ENCODE peak calls at places on chromosomes 12 and 14, in nine cellular contexts. One of them, this sample, is unnamed.

GRCh38 chr14:73166399-73166798 is 30.1 kb downstream of the PSEN1 start:
- DNase-seq in CD8-positive, alpha-beta memory T cell: no peak
- DNase-seq in endodermal cell: no peak
- DNase-seq in lung: no peak
- DNase-seq in cardiac fibroblast: no peak
- DNase-seq in fibroblast of the aortic adventitia: no peak
- DNase-seq in MCF 10A: no peak
- DNase-seq in activated CD4-positive, alpha-beta T cell treated with anti-CD3 and anti-CD28 coated beads for 48 hours: no peak
- DNase-seq in fibroblast of mammary gland: no peak
- DNase-seq in this sample: no peak

GRCh38 chr14:53209370-53209769 is 56.2 kb upstream of the DDHD1 start:
- DNase-seq in CD8-positive, alpha-beta memory T cell: no peak
- DNase-seq in endodermal cell: no peak
- DNase-seq in lung: no peak
- DNase-seq in cardiac fibroblast: peak; percentile 58
- DNase-seq in fibroblast of the aortic adventitia: peak; percentile 51
- DNase-seq in MCF 10A: peak; percentile 63
- DNase-seq in activated CD4-positive, alpha-beta T cell treated with anti-CD3 and anti-CD28 coated beads for 48 hours: no peak
- DNase-seq in fibroblast of mammary gland: peak; percentile 53
- DNase-seq in this sample: no peak

GRCh38 chr12:52901715-52902541 is 2.9 kb downstream of the KRT8 start:
- DNase-seq in CD8-positive, alpha-beta memory T cell: no peak
- DNase-seq in endodermal cell: peak; percentile 54
- DNase-seq in lung: no peak
- DNase-seq in cardiac fibroblast: no peak
- DNase-seq in fibroblast of the aortic adventitia: no peak
- DNase-seq in MCF 10A: no peak
- DNase-seq in activated CD4-positive, alpha-beta T cell treated with anti-CD3 and anti-CD28 coated beads for 48 hours: no peak
- DNase-seq in fibroblast of mammary gland: no peak
- DNase-seq in this sample: no peak

GRCh38 chr12:118307069-118307954 is 65.4 kb downstream of the TAOK3 start:
- DNase-seq in CD8-positive, alpha-beta memory T cell: no peak
- DNase-seq in endodermal cell: no peak
- DNase-seq in lung: no peak
- DNase-seq in cardiac fibroblast: peak; percentile 95
- DNase-seq in fibroblast of the aortic adventitia: peak; percentile 93
- DNase-seq in MCF 10A: peak; percentile 90
- DNase-seq in activated CD4-positive, alpha-beta T cell treated with anti-CD3 and anti-CD28 coated beads for 48 hours: peak; percentile 67
- DNase-seq in fibroblast of mammary gland: peak; percentile 93
- DNase-seq in this sample: no peak

GRCh38 chr12:144650-145284 is 69.2 kb downstream of the SLC6A12 start:
- DNase-seq in CD8-positive, alpha-beta memory T cell: no peak
- DNase-seq in endodermal cell: no peak
- DNase-seq in lung: no peak
- DNase-seq in cardiac fibroblast: no peak
- DNase-seq in fibroblast of the aortic adventitia: no peak
- DNase-seq in MCF 10A: no peak
- DNase-seq in activated CD4-positive, alpha-beta T cell treated with anti-CD3 and anti-CD28 coated beads for 48 hours: no peak
- DNase-seq in fibroblast of mammary gland: no peak
- DNase-seq in this sample: no peak

GRCh38 chr12:68539615-68539952 is 71.1 kb upstream of the RAP1B start:
- DNase-seq in CD8-positive, alpha-beta memory T cell: no peak
- DNase-seq in endodermal cell: no peak
- DNase-seq in lung: no peak
- DNase-seq in cardiac fibroblast: no peak
- DNase-seq in fibroblast of the aortic adventitia: no peak
- DNase-seq in MCF 10A: no peak
- DNase-seq in activated CD4-positive, alpha-beta T cell treated with anti-CD3 and anti-CD28 coated beads for 48 hours: no peak
- DNase-seq in fibroblast of mammary gland: no peak
- DNase-seq in this sample: no peak

GRCh38 chr14:54329082-54329695 is 67.6 kb upstream of the CDKN3 start:
- DNase-seq in CD8-positive, alpha-beta memory T cell: no peak
- DNase-seq in endodermal cell: peak; percentile 88
- DNase-seq in lung: peak; percentile 32
- DNase-seq in cardiac fibroblast: peak; percentile 78
- DNase-seq in fibroblast of the aortic adventitia: peak; percentile 77
- DNase-seq in MCF 10A: peak; percentile 74
- DNase-seq in activated CD4-positive, alpha-beta T cell treated with anti-CD3 and anti-CD28 coated beads for 48 hours: peak; percentile 29
- DNase-seq in fibroblast of mammary gland: peak; percentile 68
- DNase-seq in this sample: no peak

GRCh38 chr12:7155471-7156034 is 25.4 kb downstream of the CLSTN3 start:
- DNase-seq in CD8-positive, alpha-beta memory T cell: no peak
- DNase-seq in endodermal cell: peak; percentile 45
- DNase-seq in lung: peak; percentile 91
- DNase-seq in cardiac fibroblast: no peak
- DNase-seq in fibroblast of the aortic adventitia: no peak
- DNase-seq in MCF 10A: peak; percentile 83
- DNase-seq in activated CD4-positive, alpha-beta T cell treated with anti-CD3 and anti-CD28 coated beads for 48 hours: no peak
- DNase-seq in fibroblast of mammary gland: no peak
- DNase-seq in this sample: no peak

GRCh38 chr14:77681196-77682157 is 26.3 kb downstream of the ALKBH1 start:
- DNase-seq in CD8-positive, alpha-beta memory T cell: no peak
- DNase-seq in endodermal cell: no peak
- DNase-seq in lung: no peak
- DNase-seq in cardiac fibroblast: peak; percentile 48
- DNase-seq in fibroblast of the aortic adventitia: peak; percentile 13
- DNase-seq in MCF 10A: peak; percentile 30
- DNase-seq in activated CD4-positive, alpha-beta T cell treated with anti-CD3 and anti-CD28 coated beads for 48 hours: no peak
- DNase-seq in fibroblast of mammary gland: peak; percentile 57
- DNase-seq in this sample: no peak

GRCh38 chr12:57545809-57546437 is 1.1 kb downstream of the DCTN2 start:
- DNase-seq in CD8-positive, alpha-beta memory T cell: peak; percentile 35
- DNase-seq in endodermal cell: peak; percentile 64
- DNase-seq in lung: no peak
- DNase-seq in cardiac fibroblast: no peak
- DNase-seq in fibroblast of the aortic adventitia: no peak
- DNase-seq in MCF 10A: no peak
- DNase-seq in activated CD4-positive, alpha-beta T cell treated with anti-CD3 and anti-CD28 coated beads for 48 hours: peak; percentile 40
- DNase-seq in fibroblast of mammary gland: no peak
- DNase-seq in this sample: no peak

GRCh38 chr14:23042162-23042965 is at the start of gene PSMB11:
- DNase-seq in CD8-positive, alpha-beta memory T cell: no peak
- DNase-seq in endodermal cell: no peak
- DNase-seq in lung: no peak
- DNase-seq in cardiac fibroblast: no peak
- DNase-seq in fibroblast of the aortic adventitia: no peak
- DNase-seq in MCF 10A: no peak
- DNase-seq in activated CD4-positive, alpha-beta T cell treated with anti-CD3 and anti-CD28 coated beads for 48 hours: no peak
- DNase-seq in fibroblast of mammary gland: no peak
- DNase-seq in this sample: no peak

GRCh38 chr12:46383654-46384450 is 11.3 kb upstream of the SLC38A2 start:
- DNase-seq in CD8-positive, alpha-beta memory T cell: peak; percentile 84
- DNase-seq in endodermal cell: no peak
- DNase-seq in lung: peak; percentile 88
- DNase-seq in cardiac fibroblast: peak; percentile 97
- DNase-seq in fibroblast of the aortic adventitia: peak; percentile 98
- DNase-seq in MCF 10A: peak; percentile 88
- DNase-seq in activated CD4-positive, alpha-beta T cell treated with anti-CD3 and anti-CD28 coated beads for 48 hours: peak; percentile 82
- DNase-seq in fibroblast of mammary gland: peak; percentile 96
- DNase-seq in this sample: peak; percentile 97

GRCh38 chr14:32696325-32697101 is 242.2 kb upstream of the NPAS3 start:
- DNase-seq in CD8-positive, alpha-beta memory T cell: no peak
- DNase-seq in endodermal cell: no peak
- DNase-seq in lung: no peak
- DNase-seq in cardiac fibroblast: no peak
- DNase-seq in fibroblast of the aortic adventitia: no peak
- DNase-seq in MCF 10A: no peak
- DNase-seq in activated CD4-positive, alpha-beta T cell treated with anti-CD3 and anti-CD28 coated beads for 48 hours: no peak
- DNase-seq in fibroblast of mammary gland: no peak
- DNase-seq in this sample: no peak

GRCh38 chr14:67599698-67600561 is at the start of gene PIGH:
- DNase-seq in CD8-positive, alpha-beta memory T cell: peak; percentile 95
- DNase-seq in endodermal cell: peak; percentile 98
- DNase-seq in lung: peak; percentile 89
- DNase-seq in cardiac fibroblast: peak; percentile 84
- DNase-seq in fibroblast of the aortic adventitia: peak; percentile 80
- DNase-seq in MCF 10A: peak; percentile 81
- DNase-seq in activated CD4-positive, alpha-beta T cell treated with anti-CD3 and anti-CD28 coated beads for 48 hours: peak; percentile 96
- DNase-seq in fibroblast of mammary gland: peak; percentile 79
- DNase-seq in this sample: peak; percentile 94

GRCh38 chr14:64187331-64187730 is 106.8 kb downstream of the ESR2 start:
- DNase-seq in CD8-positive, alpha-beta memory T cell: no peak
- DNase-seq in endodermal cell: no peak
- DNase-seq in lung: no peak
- DNase-seq in cardiac fibroblast: no peak
- DNase-seq in fibroblast of the aortic adventitia: no peak
- DNase-seq in MCF 10A: no peak
- DNase-seq in activated CD4-positive, alpha-beta T cell treated with anti-CD3 and anti-CD28 coated beads for 48 hours: no peak
- DNase-seq in fibroblast of mammary gland: peak; percentile 10
- DNase-seq in this sample: no peak

GRCh38 chr14:24406416-24406815 is 7.6 kb downstream of the NYNRIN start:
- DNase-seq in CD8-positive, alpha-beta memory T cell: no peak
- DNase-seq in endodermal cell: no peak
- DNase-seq in lung: no peak
- DNase-seq in cardiac fibroblast: no peak
- DNase-seq in fibroblast of the aortic adventitia: no peak
- DNase-seq in MCF 10A: no peak
- DNase-seq in activated CD4-positive, alpha-beta T cell treated with anti-CD3 and anti-CD28 coated beads for 48 hours: no peak
- DNase-seq in fibroblast of mammary gland: no peak
- DNase-seq in this sample: no peak

GRCh38 chr12:49741882-49742620 is 694 bp downstream of the TMBIM6 start:
- DNase-seq in CD8-positive, alpha-beta memory T cell: peak; percentile 95
- DNase-seq in endodermal cell: peak; percentile 93
- DNase-seq in lung: peak; percentile 90
- DNase-seq in cardiac fibroblast: peak; percentile 92
- DNase-seq in fibroblast of the aortic adventitia: peak; percentile 82
- DNase-seq in MCF 10A: peak; percentile 87
- DNase-seq in activated CD4-positive, alpha-beta T cell treated with anti-CD3 and anti-CD28 coated beads for 48 hours: peak; percentile 93
- DNase-seq in fibroblast of mammary gland: peak; percentile 85
- DNase-seq in this sample: peak; percentile 96

GRCh38 chr14:41604793-41605534 is 1.7 kb upstream of the LRFN5 start:
- DNase-seq in CD8-positive, alpha-beta memory T cell: no peak
- DNase-seq in endodermal cell: peak; percentile 94
- DNase-seq in lung: no peak
- DNase-seq in cardiac fibroblast: peak; percentile 79
- DNase-seq in fibroblast of the aortic adventitia: peak; percentile 83
- DNase-seq in MCF 10A: no peak
- DNase-seq in activated CD4-positive, alpha-beta T cell treated with anti-CD3 and anti-CD28 coated beads for 48 hours: no peak
- DNase-seq in fibroblast of mammary gland: peak; percentile 83
- DNase-seq in this sample: no peak

GRCh38 chr14:89617471-89618291 is 200.6 kb upstream of the FOXN3 start:
- DNase-seq in CD8-positive, alpha-beta memory T cell: peak; percentile 67
- DNase-seq in endodermal cell: peak; percentile 66
- DNase-seq in lung: no peak
- DNase-seq in cardiac fibroblast: peak; percentile 66
- DNase-seq in fibroblast of the aortic adventitia: peak; percentile 73
- DNase-seq in MCF 10A: peak; percentile 7
- DNase-seq in activated CD4-positive, alpha-beta T cell treated with anti-CD3 and anti-CD28 coated beads for 48 hours: peak; percentile 48
- DNase-seq in fibroblast of mammary gland: peak; percentile 71
- DNase-seq in this sample: no peak

GRCh38 chr12:131390408-131391100 is 320.3 kb upstream of the SFSWAP start:
- DNase-seq in CD8-positive, alpha-beta memory T cell: no peak
- DNase-seq in endodermal cell: peak; percentile 93
- DNase-seq in lung: no peak
- DNase-seq in cardiac fibroblast: no peak
- DNase-seq in fibroblast of the aortic adventitia: no peak
- DNase-seq in MCF 10A: peak; percentile 66
- DNase-seq in activated CD4-positive, alpha-beta T cell treated with anti-CD3 and anti-CD28 coated beads for 48 hours: peak; percentile 16
- DNase-seq in fibroblast of mammary gland: no peak
- DNase-seq in this sample: no peak

GRCh38 chr12:78036889-78037288 is 206.2 kb downstream of the NAV3 start:
- DNase-seq in CD8-positive, alpha-beta memory T cell: no peak
- DNase-seq in endodermal cell: no peak
- DNase-seq in lung: no peak
- DNase-seq in cardiac fibroblast: no peak
- DNase-seq in fibroblast of the aortic adventitia: no peak
- DNase-seq in MCF 10A: no peak
- DNase-seq in activated CD4-positive, alpha-beta T cell treated with anti-CD3 and anti-CD28 coated beads for 48 hours: no peak
- DNase-seq in fibroblast of mammary gland: no peak
- DNase-seq in this sample: no peak

GRCh38 chr12:122891661-122892525 is 4.0 kb downstream of the VPS37B start:
- DNase-seq in CD8-positive, alpha-beta memory T cell: no peak
- DNase-seq in endodermal cell: peak; percentile 75
- DNase-seq in lung: no peak
- DNase-seq in cardiac fibroblast: peak; percentile 78
- DNase-seq in fibroblast of the aortic adventitia: no peak
- DNase-seq in MCF 10A: peak; percentile 69
- DNase-seq in activated CD4-positive, alpha-beta T cell treated with anti-CD3 and anti-CD28 coated beads for 48 hours: no peak
- DNase-seq in fibroblast of mammary gland: peak; percentile 65
- DNase-seq in this sample: no peak

This sample was measured in suprapubic skin.